ENCODE peak calls at places on chromosome 19, in four cellular contexts. F is IMR-90, Q is brain microvascular endothelial cell, L is K562. J is an unnamed sample.

GRCh38 chr19:18294467-18294864 is 13.0 kb upstream of the JUND start:
- DNase-seq in F (no peak), Q (no peak), L (peak), J (peak)

GRCh38 chr19:8324186-8325050 is 3.1 kb downstream of the RPS28 start:
- DNase-seq in F (no peak), Q (no peak), L (no peak), J (no peak)

GRCh38 chr19:13579388-13580060 is 73.2 kb upstream of the CACNA1A start:
- DNase-seq in F (peak), Q (no peak), L (peak), J (no peak)

GRCh38 chr19:39413269-39413902 is 917 bp downstream of the PLEKHG2 start:
- DNase-seq in F (peak), Q (no peak), L (peak), J (no peak)

GRCh38 chr19:44891016-44891882 is at the start of gene TOMM40:
- DNase-seq in F (peak), Q (peak), L (peak), J (no peak)

GRCh38 chr19:5580116-5580515 is 12.4 kb upstream of the TINCR start:
- DNase-seq in F (no peak), Q (no peak), L (no peak), J (no peak)

GRCh38 chr19:17673937-17674799 is 14.0 kb downstream of the UNC13A start:
- DNase-seq in F (no peak), Q (no peak), L (no peak), J (no peak)

GRCh38 chr19:2546128-2547032 is 70.5 kb downstream of the GADD45B start:
- DNase-seq in F (no peak), Q (peak), L (peak), J (no peak)

GRCh38 chr19:53696951-53697350 is 65.2 kb downstream of the DPRX start:
- DNase-seq in F (no peak), Q (no peak), L (no peak), J (peak)

GRCh38 chr19:32599736-32600157 is 18.8 kb downstream of the PDCD5 start:
- DNase-seq in F (peak), Q (peak), L (peak), J (peak)

GRCh38 chr19:48868196-48868886 is at the start of gene PLEKHA4:
- DNase-seq in F (peak), Q (no peak), L (peak), J (no peak)
- H3K4me3 ChIP-seq in F (peak), Q (peak), L (peak), J (peak)

DNA sequence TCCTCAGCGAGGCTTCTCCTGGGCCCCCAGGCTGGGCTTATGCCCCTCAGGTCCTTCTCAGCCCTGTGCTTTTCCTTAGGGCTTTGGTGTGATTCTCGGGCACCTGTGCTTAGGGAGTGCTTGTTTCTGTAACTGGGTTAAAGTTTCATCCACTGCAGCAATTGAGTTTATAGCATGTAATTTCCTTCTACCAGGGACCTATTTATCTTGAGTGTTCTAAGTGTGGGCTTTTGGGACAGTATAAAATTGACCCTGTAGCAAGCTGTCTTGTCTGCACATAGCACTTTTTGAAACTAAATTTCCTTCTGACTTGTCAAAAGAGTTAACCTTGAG is 47.6 kb downstream of the GATAD2A start:
- DNase-seq in F (no peak), Q (no peak), L (no peak), J (no peak)
- H3K4me3 ChIP-seq in F (no peak), Q (no peak), L (no peak), J (no peak)

GRCh38 chr19:31121501-31121900 is 227.7 kb downstream of the TSHZ3 start:
- DNase-seq in F (no peak), Q (no peak), L (no peak), J (no peak)

GRCh38 chr19:31120952-31121351 is 228.3 kb downstream of the TSHZ3 start:
- DNase-seq in F (no peak), Q (no peak), L (no peak), J (no peak)

GRCh38 chr19:31118926-31119325 is 230.3 kb downstream of the TSHZ3 start:
- DNase-seq in F (no peak), Q (no peak), L (no peak), J (no peak)

GRCh38 chr19:31119951-31120690 is 229.1 kb downstream of the TSHZ3 start:
- DNase-seq in F (no peak), Q (no peak), L (no peak), J (no peak)

DNA sequence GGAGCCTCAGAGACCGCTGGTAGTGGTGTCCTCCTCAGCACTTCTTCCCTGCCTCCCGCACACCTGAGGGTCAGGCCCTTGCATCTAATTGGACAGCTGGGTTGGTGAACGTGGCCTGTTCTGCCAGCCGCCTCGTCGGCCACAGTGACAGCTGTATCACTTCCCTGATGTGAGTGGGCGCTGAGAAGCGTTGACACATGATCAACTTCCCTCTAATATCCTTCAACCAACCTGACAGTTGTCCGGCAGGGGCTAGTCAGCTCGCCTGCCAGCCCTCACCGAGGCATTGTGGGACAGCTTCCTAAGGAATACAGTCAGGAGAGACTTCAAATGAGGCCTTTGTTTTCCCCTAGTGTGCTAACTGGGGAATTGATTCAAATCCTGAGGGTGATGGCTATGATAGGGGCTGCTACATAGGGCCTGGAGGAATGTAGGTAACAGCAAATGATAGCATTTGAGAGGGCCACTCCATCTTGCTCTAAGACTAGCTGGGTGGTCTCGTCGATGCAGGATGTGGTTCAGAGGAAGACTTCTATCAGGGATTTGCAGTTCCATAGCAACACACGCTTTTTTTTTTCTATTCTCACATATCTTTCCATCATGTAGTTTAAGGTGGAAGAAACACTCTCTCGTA is 230.8 kb downstream of the TSHZ3 start:
- DNase-seq in F (no peak), Q (no peak), L (no peak), J (no peak)
- H3K4me3 ChIP-seq in F (no peak), Q (no peak), L (no peak), J (no peak)

DNA sequence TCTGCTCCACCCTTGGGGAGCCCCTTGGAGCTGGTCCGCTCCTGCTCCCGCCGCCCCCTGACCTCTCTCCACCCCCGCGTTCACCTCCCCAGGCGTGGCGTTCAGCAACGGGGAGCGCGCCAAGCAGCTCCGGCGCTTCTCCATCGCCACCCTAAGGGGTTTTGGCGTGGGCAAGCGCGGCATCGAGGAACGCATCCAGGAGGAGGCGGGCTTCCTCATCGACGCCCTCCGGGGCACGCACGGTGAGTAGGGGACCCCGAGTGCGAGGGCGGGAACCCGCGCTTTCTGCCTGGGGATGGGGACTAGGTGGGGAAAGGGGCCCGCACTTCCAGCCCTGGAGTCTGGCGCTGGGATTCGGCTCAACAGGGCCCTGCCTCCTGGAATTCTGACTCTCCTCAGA is 1.7 kb downstream of the CYP2A13 start:
- DNase-seq in F (no peak), Q (no peak), L (no peak), J (no peak)
- H3K4me3 ChIP-seq in F (no peak), Q (no peak), L (no peak), J (no peak)

GRCh38 chr19:1512671-1513491 is at the start of gene ADAMTSL5:
- DNase-seq in F (peak), Q (no peak), L (peak), J (peak)
- H3K4me3 ChIP-seq in F (peak), Q (peak), L (peak), J (peak)

DNA sequence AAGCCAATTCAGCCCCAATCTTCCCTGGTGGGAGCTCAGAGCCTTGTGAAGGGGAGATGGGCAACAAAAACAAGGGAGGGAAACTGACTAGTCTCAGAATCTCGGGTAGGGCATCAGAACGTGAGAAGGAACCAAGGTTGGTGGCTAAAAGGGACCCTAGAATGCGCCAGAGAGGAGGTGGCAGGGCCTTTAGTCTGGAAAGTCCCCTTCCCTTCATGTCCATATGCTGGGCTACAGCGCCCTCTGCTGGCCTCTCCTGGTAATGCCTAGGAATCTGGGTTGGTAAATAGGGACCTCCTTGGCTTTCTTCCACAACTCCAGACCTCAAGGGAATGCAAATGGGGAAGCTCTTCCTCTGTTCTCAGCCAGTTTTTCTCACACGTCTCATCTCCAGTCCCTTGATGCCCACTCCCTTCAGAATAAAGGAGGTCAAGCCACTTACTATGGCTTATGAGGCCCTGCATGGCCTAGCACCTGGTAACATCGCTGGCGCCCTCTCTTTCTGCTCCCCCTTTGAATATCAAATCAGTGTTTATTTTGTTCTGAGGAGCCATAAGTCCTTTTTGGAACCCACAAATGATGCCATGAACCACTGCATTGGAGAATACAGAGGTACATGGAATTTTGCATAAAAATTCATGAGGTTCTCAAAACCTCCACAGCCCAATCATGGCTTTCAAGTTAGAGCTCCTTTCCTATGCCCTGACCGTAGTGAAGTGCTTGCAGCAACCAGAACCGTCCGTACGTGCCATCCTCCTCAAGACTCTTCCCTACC is 1.3 kb upstream of the CCDC97 start:
- DNase-seq in F (peak), Q (peak), L (peak), J (peak)
- H3K4me3 ChIP-seq in F (no peak), Q (no peak), L (no peak), J (peak)

GRCh38 chr19:19540707-19541515 is 2.8 kb downstream of the CILP2 start:
- DNase-seq in F (no peak), Q (no peak), L (peak), J (peak)

GRCh38 chr19:19539738-19540703 is 2.0 kb downstream of the CILP2 start:
- DNase-seq in F (peak), Q (peak), L (peak), J (peak)

GRCh38 chr19:19537321-19538048 is 580 bp upstream of the CILP2 start:
- DNase-seq in F (no peak), Q (no peak), L (no peak), J (no peak)

GRCh38 chr19:19538077-19538764 is at the start of gene CILP2:
- DNase-seq in F (no peak), Q (no peak), L (peak), J (no peak)

DNA sequence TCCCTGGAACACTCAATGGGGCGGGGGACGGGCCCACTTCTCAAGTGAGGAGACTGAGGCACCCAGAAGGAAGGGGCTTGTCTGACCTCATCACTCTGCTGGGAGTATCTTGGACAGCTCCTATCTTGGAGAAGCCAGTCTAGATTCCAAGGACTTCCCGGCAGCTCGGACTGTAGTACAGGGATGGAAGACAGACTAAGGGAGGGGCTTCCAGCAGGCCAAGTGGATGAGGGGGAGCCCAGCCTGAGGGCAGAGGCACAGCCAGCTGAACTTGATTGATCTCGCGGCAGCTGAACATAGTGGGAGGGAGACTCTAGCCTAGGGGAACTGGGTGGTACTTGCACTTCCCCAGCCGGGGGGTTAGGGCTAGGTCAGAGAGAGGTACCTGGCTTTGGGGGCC is 702 bp downstream of the CILP2 start:
- DNase-seq in F (no peak), Q (no peak), L (no peak), J (no peak)
- H3K4me3 ChIP-seq in F (no peak), Q (no peak), L (no peak), J (no peak)

DNA sequence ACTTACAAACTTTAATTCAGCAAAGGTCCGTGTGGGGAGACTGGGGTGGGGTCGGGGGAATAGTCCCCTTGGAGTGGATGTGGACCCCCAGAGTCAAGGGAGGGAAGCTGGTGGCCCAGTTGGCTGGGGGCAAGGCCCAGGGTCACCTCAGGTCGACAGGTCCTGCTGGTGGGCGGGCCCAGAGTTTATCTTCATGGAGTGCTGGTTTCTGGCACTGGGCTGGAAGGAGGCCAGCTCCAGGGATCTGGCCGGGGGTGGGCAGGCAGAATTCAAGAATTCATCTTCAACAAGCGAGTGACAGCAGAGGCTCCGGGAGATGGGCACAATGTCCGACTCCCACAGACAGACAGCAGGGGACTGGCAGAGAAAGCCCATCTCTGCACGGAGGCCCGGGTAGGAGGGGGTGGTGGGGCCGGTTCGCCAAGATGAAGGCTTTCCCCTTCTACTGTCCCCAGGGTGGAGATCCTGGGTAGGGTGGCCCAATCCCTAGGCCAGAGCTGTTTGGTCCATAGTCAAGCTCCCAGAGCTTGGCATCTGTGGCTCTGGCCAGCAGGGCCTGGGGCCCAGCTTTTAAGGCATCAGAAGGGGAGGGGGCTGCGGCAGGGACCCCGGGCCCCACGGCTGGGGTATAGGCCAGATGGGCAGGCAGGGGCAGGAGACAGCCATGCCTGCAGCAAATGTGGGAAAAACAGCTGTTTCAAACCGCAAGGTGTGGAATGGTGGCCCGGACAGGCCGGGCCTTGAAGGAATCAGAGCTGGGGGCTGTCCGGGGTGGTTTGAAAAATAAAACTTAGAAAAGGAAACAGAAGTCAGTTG is 622 bp upstream of the FDX2 start:
- DNase-seq in F (no peak), Q (no peak), L (no peak), J (no peak)
- H3K4me3 ChIP-seq in F (no peak), Q (peak), L (peak), J (no peak)